ENCODE peak calls at places on chromosome 11, in seven cellular contexts. W is activated T-cell treated with anti-CD3 and anti-CD28 coated beads for 1 hour, D is iPS DF 6.9, S is colonic mucosa, E is Caki2, L is T-helper 9 cell, J is M059J. K is an unnamed sample.

GRCh38 chr11:15893080-15893492 is 463.3 kb downstream of the SOX6 start:
- DNase-seq in W (no peak), D (no peak), S (peak; percentile 30), E (peak; percentile 15), L (no peak), J (peak; percentile 68), K (no peak)

GRCh38 chr11:85029964-85030363 is 597.2 kb downstream of the DLG2 start:
- DNase-seq in W (no peak), D (no peak), S (no peak), E (peak; percentile 18), L (no peak), J (peak; percentile 49), K (no peak)

GRCh38 chr11:29782447-29782846 is 234.4 kb downstream of the KCNA4 start:
- DNase-seq in W (no peak), D (no peak), S (no peak), E (no peak), L (no peak), J (no peak), K (no peak)

GRCh38 chr11:6650104-6650503 is 5.5 kb downstream of the DCHS1 start:
- DNase-seq in W (no peak), D (no peak), S (no peak), E (no peak), L (no peak), J (no peak), K (no peak)

GRCh38 chr11:68840661-68841653 is 759 bp downstream of the CPT1A start:
- DNase-seq in W (no peak), D (no peak), S (peak; percentile 83), E (peak; percentile 31), L (no peak), J (peak; percentile 55), K (no peak)

GRCh38 chr11:66855574-66856495 is 1.0 kb upstream of the LRFN4 start:
- DNase-seq in W (peak; percentile 55), D (no peak), S (peak; percentile 97), E (no peak), L (peak; percentile 67), J (peak; percentile 93), K (peak; percentile 94)

GRCh38 chr11:120554771-120555432 is 43.4 kb downstream of the GRIK4 start:
- DNase-seq in W (no peak), D (no peak), S (no peak), E (no peak), L (no peak), J (no peak), K (no peak)

GRCh38 chr11:60777572-60777971 is 7.6 kb upstream of the MS4A10 start:
- DNase-seq in W (no peak), D (no peak), S (no peak), E (no peak), L (no peak), J (peak; percentile 88), K (no peak)

K was measured in NCI-H82.